ENCODE peak calls at places on chromosomes 4 and X, in seven cellular contexts. One of them, this sample, is unnamed.

GRCh38 chr4:3255611-3256186 is 6.7 kb downstream of the MSANTD1 start:
- DNase-seq in astrocyte of the spinal cord: no peak
- DNase-seq in brain microvascular endothelial cell: no peak
- DNase-seq in GM06990: peak
- DNase-seq in AG09309: no peak
- DNase-seq in lower lobe of right lung: no peak
- DNase-seq in cardiac fibroblast: no peak
- DNase-seq in this sample: no peak

GRCh38 chrX:124289443-124289842 is 43.0 kb upstream of the TEX13D start:
- DNase-seq in astrocyte of the spinal cord: no peak
- DNase-seq in brain microvascular endothelial cell: no peak
- DNase-seq in GM06990: no peak
- DNase-seq in AG09309: no peak
- DNase-seq in lower lobe of right lung: no peak
- DNase-seq in cardiac fibroblast: no peak
- DNase-seq in this sample: no peak

GRCh38 chr4:15695240-15695699 is 7.6 kb upstream of the BST1 start:
- DNase-seq in astrocyte of the spinal cord: peak
- DNase-seq in brain microvascular endothelial cell: peak
- DNase-seq in GM06990: no peak
- DNase-seq in AG09309: peak
- DNase-seq in lower lobe of right lung: no peak
- DNase-seq in cardiac fibroblast: peak
- DNase-seq in this sample: peak

GRCh38 chrX:47091149-47091775 is 13.0 kb downstream of the RGN start:
- DNase-seq in astrocyte of the spinal cord: peak
- DNase-seq in brain microvascular endothelial cell: no peak
- DNase-seq in GM06990: no peak
- DNase-seq in AG09309: no peak
- DNase-seq in lower lobe of right lung: no peak
- DNase-seq in cardiac fibroblast: no peak
- DNase-seq in this sample: peak

GRCh38 chr4:174286870-174287269 is 3.2 kb downstream of the CEP44 start:
- DNase-seq in astrocyte of the spinal cord: no peak
- DNase-seq in brain microvascular endothelial cell: no peak
- DNase-seq in GM06990: no peak
- DNase-seq in AG09309: no peak
- DNase-seq in lower lobe of right lung: no peak
- DNase-seq in cardiac fibroblast: no peak
- DNase-seq in this sample: no peak

GRCh38 chr4:87309625-87310024 is 13.1 kb downstream of the HSD17B13 start:
- DNase-seq in astrocyte of the spinal cord: peak
- DNase-seq in brain microvascular endothelial cell: peak
- DNase-seq in GM06990: no peak
- DNase-seq in AG09309: peak
- DNase-seq in lower lobe of right lung: no peak
- DNase-seq in cardiac fibroblast: peak
- DNase-seq in this sample: no peak

GRCh38 chr4:57190651-57191481 is 80.7 kb upstream of the IGFBP7 start:
- DNase-seq in astrocyte of the spinal cord: peak
- DNase-seq in brain microvascular endothelial cell: peak
- DNase-seq in GM06990: no peak
- DNase-seq in AG09309: no peak
- DNase-seq in lower lobe of right lung: no peak
- DNase-seq in cardiac fibroblast: peak
- DNase-seq in this sample: no peak

GRCh38 chr4:16783119-16783518 is 115.3 kb downstream of the LDB2 start:
- DNase-seq in astrocyte of the spinal cord: peak
- DNase-seq in brain microvascular endothelial cell: no peak
- DNase-seq in GM06990: no peak
- DNase-seq in AG09309: no peak
- DNase-seq in lower lobe of right lung: no peak
- DNase-seq in cardiac fibroblast: peak
- DNase-seq in this sample: no peak

DNA sequence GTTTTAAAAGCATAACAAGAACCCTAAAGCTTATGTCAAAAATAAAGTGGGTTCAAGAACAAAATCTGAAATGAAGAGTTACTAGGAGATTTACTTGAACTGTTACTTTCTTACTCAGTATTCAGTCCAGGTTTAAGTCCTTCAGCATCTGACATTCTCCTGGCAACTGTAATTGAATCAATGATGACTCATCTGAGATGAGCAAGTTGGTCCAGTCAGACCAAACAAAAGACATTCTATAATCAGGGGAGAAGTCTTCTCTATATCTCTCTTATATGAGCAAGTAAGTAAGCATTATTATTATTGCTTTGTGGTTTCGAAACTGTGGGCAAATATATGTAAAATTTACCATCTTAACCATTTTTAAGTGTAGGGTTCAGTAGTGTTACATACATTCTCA is 34.6 kb downstream of the MAP9 start:
- DNase-seq in astrocyte of the spinal cord: peak
- DNase-seq in brain microvascular endothelial cell: peak
- DNase-seq in GM06990: no peak
- DNase-seq in AG09309: no peak
- DNase-seq in lower lobe of right lung: no peak
- DNase-seq in cardiac fibroblast: peak
- DNase-seq in this sample: no peak
- H3K4me3 ChIP-seq in astrocyte of the spinal cord: no peak
- H3K4me3 ChIP-seq in brain microvascular endothelial cell: no peak
- H3K4me3 ChIP-seq in GM06990: no peak
- H3K4me3 ChIP-seq in AG09309: no peak
- H3K4me3 ChIP-seq in lower lobe of right lung: no peak
- H3K4me3 ChIP-seq in cardiac fibroblast: no peak
- H3K4me3 ChIP-seq in this sample: no peak

DNA sequence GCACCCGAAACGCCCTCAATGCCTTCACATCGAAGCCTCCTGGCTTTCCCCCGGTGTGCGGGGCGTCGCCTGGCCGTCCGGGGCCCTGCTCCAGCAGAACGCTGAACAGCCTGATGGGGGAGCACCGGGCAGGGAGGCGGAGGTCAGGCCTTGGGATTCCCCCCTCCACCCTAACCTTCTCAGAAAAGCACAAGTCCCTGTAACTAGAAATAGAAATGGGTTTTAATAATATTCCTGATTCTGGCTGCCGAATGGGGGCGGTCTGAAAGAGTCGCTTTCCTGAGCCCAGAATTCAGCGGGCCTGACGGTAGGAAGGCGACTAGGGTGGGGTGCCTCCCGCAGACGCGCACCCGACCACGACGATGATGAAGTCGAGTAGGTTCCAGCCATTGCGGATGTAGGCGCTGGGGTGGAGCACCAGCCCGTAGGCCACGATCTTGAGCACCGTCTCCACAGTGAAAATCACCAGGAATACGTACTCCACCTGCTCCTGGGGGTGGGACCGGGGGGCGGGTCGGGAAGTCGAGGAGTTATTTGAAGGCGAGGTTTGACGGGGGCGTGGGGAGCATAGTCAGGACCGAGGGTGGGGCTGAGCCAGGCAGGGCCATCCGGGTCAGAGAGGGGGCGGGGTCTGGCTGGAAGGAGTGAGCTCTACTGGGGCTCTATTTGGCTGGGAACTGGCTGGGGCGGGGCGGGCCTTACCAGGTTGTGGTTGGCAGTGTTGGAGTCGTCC is 2.5 kb downstream of the CACNA1F start:
- DNase-seq in astrocyte of the spinal cord: no peak
- DNase-seq in brain microvascular endothelial cell: no peak
- DNase-seq in GM06990: peak
- DNase-seq in AG09309: no peak
- DNase-seq in lower lobe of right lung: peak
- DNase-seq in cardiac fibroblast: no peak
- DNase-seq in this sample: no peak
- TF ChIP-seq CTCF in astrocyte of the spinal cord: peak
- TF ChIP-seq CTCF in brain microvascular endothelial cell: peak
- TF ChIP-seq CTCF in GM06990: peak
- TF ChIP-seq CTCF in AG09309: no peak
- TF ChIP-seq CTCF in lower lobe of right lung: peak
- TF ChIP-seq CTCF in cardiac fibroblast: peak
- TF ChIP-seq CTCF in this sample: no peak

GRCh38 chr4:133152330-133152791 is 3.3 kb downstream of the PCDH10 start:
- DNase-seq in astrocyte of the spinal cord: peak
- DNase-seq in brain microvascular endothelial cell: no peak
- DNase-seq in GM06990: no peak
- DNase-seq in AG09309: no peak
- DNase-seq in lower lobe of right lung: no peak
- DNase-seq in cardiac fibroblast: no peak
- DNase-seq in this sample: no peak
- H3K4me3 ChIP-seq in astrocyte of the spinal cord: peak
- H3K4me3 ChIP-seq in brain microvascular endothelial cell: peak
- H3K4me3 ChIP-seq in GM06990: no peak
- H3K4me3 ChIP-seq in AG09309: no peak
- H3K4me3 ChIP-seq in lower lobe of right lung: peak
- H3K4me3 ChIP-seq in cardiac fibroblast: peak
- H3K4me3 ChIP-seq in this sample: peak

GRCh38 chr4:70940134-70940533 is 38.0 kb downstream of the MOB1B start:
- DNase-seq in astrocyte of the spinal cord: no peak
- DNase-seq in brain microvascular endothelial cell: no peak
- DNase-seq in GM06990: no peak
- DNase-seq in AG09309: no peak
- DNase-seq in lower lobe of right lung: no peak
- DNase-seq in cardiac fibroblast: no peak
- DNase-seq in this sample: no peak
- TF ChIP-seq CTCF in astrocyte of the spinal cord: no peak
- TF ChIP-seq CTCF in brain microvascular endothelial cell: no peak
- TF ChIP-seq CTCF in GM06990: no peak
- TF ChIP-seq CTCF in AG09309: no peak
- TF ChIP-seq CTCF in lower lobe of right lung: no peak
- TF ChIP-seq CTCF in cardiac fibroblast: no peak
- TF ChIP-seq CTCF in this sample: no peak

GRCh38 chr4:68907788-68908700 is 43.6 kb downstream of the UGT2A3 start:
- DNase-seq in astrocyte of the spinal cord: no peak
- DNase-seq in brain microvascular endothelial cell: no peak
- DNase-seq in GM06990: no peak
- DNase-seq in AG09309: no peak
- DNase-seq in lower lobe of right lung: no peak
- DNase-seq in cardiac fibroblast: no peak
- DNase-seq in this sample: no peak

GRCh38 chr4:68905598-68906237 is 45.9 kb downstream of the UGT2A3 start:
- DNase-seq in astrocyte of the spinal cord: peak
- DNase-seq in brain microvascular endothelial cell: no peak
- DNase-seq in GM06990: no peak
- DNase-seq in AG09309: no peak
- DNase-seq in lower lobe of right lung: no peak
- DNase-seq in cardiac fibroblast: no peak
- DNase-seq in this sample: peak

GRCh38 chr4:68907230-68907629 is 44.4 kb downstream of the UGT2A3 start:
- DNase-seq in astrocyte of the spinal cord: no peak
- DNase-seq in brain microvascular endothelial cell: no peak
- DNase-seq in GM06990: no peak
- DNase-seq in AG09309: no peak
- DNase-seq in lower lobe of right lung: no peak
- DNase-seq in cardiac fibroblast: no peak
- DNase-seq in this sample: no peak

GRCh38 chr4:68904786-68905185 is 46.8 kb downstream of the UGT2A3 start:
- DNase-seq in astrocyte of the spinal cord: no peak
- DNase-seq in brain microvascular endothelial cell: no peak
- DNase-seq in GM06990: no peak
- DNase-seq in AG09309: no peak
- DNase-seq in lower lobe of right lung: no peak
- DNase-seq in cardiac fibroblast: no peak
- DNase-seq in this sample: no peak

DNA sequence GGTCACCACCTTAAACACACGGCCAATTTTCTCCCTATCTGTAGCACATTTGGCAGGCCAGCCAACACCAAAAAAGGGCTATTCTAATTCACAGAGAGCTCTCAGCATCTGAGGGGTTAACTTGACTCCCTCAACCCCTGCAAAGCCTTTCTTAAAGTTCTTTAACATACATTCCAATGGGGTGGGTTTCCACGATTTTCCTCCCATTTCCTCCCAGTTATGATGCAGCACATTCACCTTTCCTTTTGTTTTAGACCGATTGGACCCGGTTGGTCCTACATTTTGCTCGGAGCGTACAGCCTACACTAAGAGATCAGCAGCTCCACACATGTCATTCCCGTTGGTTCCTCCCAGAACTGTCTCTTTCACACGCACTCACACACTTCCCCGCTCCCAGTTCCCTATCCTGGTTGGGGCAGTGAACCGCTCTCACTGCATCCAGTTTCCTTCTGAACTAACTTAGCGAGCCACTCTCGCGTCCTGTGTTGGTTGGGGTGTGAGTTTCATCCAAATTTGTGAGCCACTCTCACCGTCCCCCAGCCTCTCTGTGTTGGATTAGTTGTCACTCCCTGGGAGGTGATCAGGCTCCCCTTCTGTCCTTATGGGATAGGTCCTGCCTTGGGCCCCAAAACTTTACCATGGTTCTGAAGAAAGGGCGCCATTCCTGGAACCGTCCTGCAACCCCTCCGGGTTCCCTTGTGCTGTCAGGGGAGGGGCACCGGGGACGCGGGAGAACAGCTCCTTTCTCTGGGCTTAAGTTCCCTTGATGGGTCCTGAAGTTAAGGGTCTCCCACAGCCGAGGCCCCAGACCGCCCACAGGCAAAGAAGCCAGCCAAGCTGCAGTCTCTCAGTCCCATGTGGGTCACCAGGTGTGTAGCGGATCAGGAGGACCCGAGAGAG is 45.1 kb downstream of the UGT2A3 start:
- DNase-seq in astrocyte of the spinal cord: no peak
- DNase-seq in brain microvascular endothelial cell: no peak
- DNase-seq in GM06990: no peak
- DNase-seq in AG09309: no peak
- DNase-seq in lower lobe of right lung: no peak
- DNase-seq in cardiac fibroblast: no peak
- DNase-seq in this sample: no peak
- H3K4me3 ChIP-seq in astrocyte of the spinal cord: peak
- H3K4me3 ChIP-seq in brain microvascular endothelial cell: peak
- H3K4me3 ChIP-seq in GM06990: no peak
- H3K4me3 ChIP-seq in AG09309: no peak
- H3K4me3 ChIP-seq in lower lobe of right lung: peak
- H3K4me3 ChIP-seq in cardiac fibroblast: no peak
- H3K4me3 ChIP-seq in this sample: peak

GRCh38 chr4:52907510-52907909 is 45.4 kb downstream of the RASL11B start:
- DNase-seq in astrocyte of the spinal cord: no peak
- DNase-seq in brain microvascular endothelial cell: peak
- DNase-seq in GM06990: no peak
- DNase-seq in AG09309: no peak
- DNase-seq in lower lobe of right lung: no peak
- DNase-seq in cardiac fibroblast: no peak
- DNase-seq in this sample: no peak

GRCh38 chr4:52914051-52914605 is 52.0 kb downstream of the RASL11B start:
- DNase-seq in astrocyte of the spinal cord: peak
- DNase-seq in brain microvascular endothelial cell: peak
- DNase-seq in GM06990: no peak
- DNase-seq in AG09309: peak
- DNase-seq in lower lobe of right lung: no peak
- DNase-seq in cardiac fibroblast: peak
- DNase-seq in this sample: no peak

GRCh38 chr4:52911684-52912294 is 49.7 kb downstream of the RASL11B start:
- DNase-seq in astrocyte of the spinal cord: peak
- DNase-seq in brain microvascular endothelial cell: peak
- DNase-seq in GM06990: peak
- DNase-seq in AG09309: no peak
- DNase-seq in lower lobe of right lung: peak
- DNase-seq in cardiac fibroblast: peak
- DNase-seq in this sample: no peak

GRCh38 chr4:52912608-52913007 is 50.5 kb downstream of the RASL11B start:
- DNase-seq in astrocyte of the spinal cord: peak
- DNase-seq in brain microvascular endothelial cell: peak
- DNase-seq in GM06990: no peak
- DNase-seq in AG09309: no peak
- DNase-seq in lower lobe of right lung: no peak
- DNase-seq in cardiac fibroblast: no peak
- DNase-seq in this sample: no peak

GRCh38 chr4:52910115-52910514 is 48.0 kb downstream of the RASL11B start:
- DNase-seq in astrocyte of the spinal cord: no peak
- DNase-seq in brain microvascular endothelial cell: no peak
- DNase-seq in GM06990: no peak
- DNase-seq in AG09309: no peak
- DNase-seq in lower lobe of right lung: no peak
- DNase-seq in cardiac fibroblast: no peak
- DNase-seq in this sample: no peak
- TF ChIP-seq CTCF in astrocyte of the spinal cord: no peak
- TF ChIP-seq CTCF in brain microvascular endothelial cell: no peak
- TF ChIP-seq CTCF in GM06990: no peak
- TF ChIP-seq CTCF in AG09309: no peak
- TF ChIP-seq CTCF in lower lobe of right lung: no peak
- TF ChIP-seq CTCF in cardiac fibroblast: no peak
- TF ChIP-seq CTCF in this sample: no peak

This sample was measured in astrocyte of the cerebellum.